ENCODE peak calls at places on chromosomes 2 and 18, in four cellular contexts. Z is MM.1S, E is bronchial epithelial cell, J is AG04450. U is an unnamed sample.

GRCh38 chr2:42840760-42841159 is 48.4 kb upstream of the HAAO start:
- DNase-seq in J (no peak), E (no peak), Z (no peak), U (no peak)

GRCh38 chr2:80363951-80364350 is 59.4 kb upstream of the LRRTM1 start:
- DNase-seq in Z (no peak), J (no peak), E (no peak), U (no peak)

GRCh38 chr2:127694986-127695385 is 6.3 kb upstream of the SFT2D3 start:
- DNase-seq in E (no peak), Z (no peak), J (no peak), U (no peak)

GRCh38 chr18:32714571-32715148 is 58.2 kb downstream of the KLHL14 start:
- DNase-seq in J (peak; percentile 23), E (peak; percentile 76), Z (peak; percentile 60), U (peak; percentile 92)

GRCh38 chr2:239819091-239819973 is 205.8 kb downstream of the NDUFA10 start:
- DNase-seq in J (no peak), E (no peak), Z (no peak), U (no peak)

GRCh38 chr18:59293317-59293716 is 20.1 kb upstream of the RAX start:
- DNase-seq in E (no peak), J (no peak), Z (no peak), U (no peak)

GRCh38 chr2:240278661-240279060 is 138.2 kb upstream of the OTOS start:
- DNase-seq in E (peak; percentile 54), J (peak; percentile 16), Z (no peak), U (no peak)

GRCh38 chr2:208648368-208648767 is 241.8 kb downstream of the PTH2R start:
- DNase-seq in E (no peak), J (no peak), Z (no peak), U (no peak)

GRCh38 chr2:197358927-197359326 is 48.3 kb upstream of the ANKRD44 start:
- DNase-seq in Z (no peak), E (peak; percentile 26), J (no peak), U (no peak)

GRCh38 chr2:210584834-210585233 is 28.4 kb downstream of the CPS1 start:
- DNase-seq in J (no peak), E (peak; percentile 67), Z (no peak), U (no peak)

GRCh38 chr18:54388203-54389142 is 30.8 kb downstream of the C18orf54 start:
- DNase-seq in E (peak; percentile 85), J (peak; percentile 61), Z (peak; percentile 78), U (peak; percentile 56)

GRCh38 chr2:197311521-197312033 is 997 bp upstream of the ANKRD44 start:
- DNase-seq in Z (no peak), J (no peak), E (peak; percentile 50), U (peak; percentile 61)

GRCh38 chr2:85584354-85584856 is at the start of gene VAMP5:
- DNase-seq in Z (no peak), J (no peak), E (no peak), U (no peak)

GRCh38 chr18:55783921-55784320 is 195.9 kb upstream of the TCF4 start:
- DNase-seq in Z (no peak), J (no peak), E (no peak), U (no peak)

GRCh38 chr2:218020281-218020680 is 17.5 kb upstream of the TNS1 start:
- DNase-seq in Z (no peak), J (no peak), E (no peak), U (no peak)

GRCh38 chr2:106020032-106020431 is 174.1 kb downstream of the UXS1 start:
- DNase-seq in Z (no peak), E (no peak), J (no peak), U (no peak)

GRCh38 chr2:214715025-214715424 is 94.5 kb downstream of the BARD1 start:
- DNase-seq in J (no peak), E (no peak), Z (no peak), U (no peak)

GRCh38 chr2:17355608-17356329 is 162.5 kb downstream of the RAD51AP2 start:
- DNase-seq in Z (peak; percentile 46), E (peak; percentile 37), J (no peak), U (no peak)

GRCh38 chr2:33477473-33478468 is 1.3 kb downstream of the RASGRP3 start:
- DNase-seq in J (no peak), Z (peak; percentile 81), E (no peak), U (peak; percentile 70)

GRCh38 chr2:119126650-119127049 is 31.9 kb downstream of the C1QL2 start:
- DNase-seq in J (no peak), Z (no peak), E (peak; percentile 10), U (peak; percentile 72)

GRCh38 chr2:20676353-20677215 is 9.6 kb downstream of the GDF7 start:
- DNase-seq in Z (peak; percentile 84), E (peak; percentile 16), J (no peak), U (peak; percentile 67)

GRCh38 chr18:23573948-23574431 is 12.3 kb downstream of the NPC1 start:
- DNase-seq in J (no peak), Z (peak; percentile 12), E (peak; percentile 80), U (no peak)

GRCh38 chr18:12307871-12308385 is at the start of gene TUBB6:
- DNase-seq in Z (no peak), E (peak; percentile 44), J (no peak), U (no peak)

GRCh38 chr2:28586864-28587263 is 91.0 kb downstream of the PLB1 start:
- DNase-seq in Z (peak; percentile 95), E (no peak), J (no peak), U (no peak)

GRCh38 chr18:65018184-65018583 is 732.6 kb upstream of the CDH7 start:
- DNase-seq in E (no peak), J (no peak), Z (no peak), U (no peak)

GRCh38 chr2:150063432-150063889 is 424.0 kb downstream of the RND3 start:
- DNase-seq in J (no peak), E (peak; percentile 95), Z (no peak), U (no peak)

GRCh38 chr2:126890136-126890961 is 8.3 kb upstream of the TEX51 start:
- DNase-seq in J (no peak), Z (no peak), E (no peak), U (no peak)

GRCh38 chr2:203909192-203909945 is 27.2 kb upstream of the ICOS start:
- DNase-seq in E (peak; percentile 41), J (peak; percentile 65), Z (peak; percentile 59), U (peak; percentile 49)

GRCh38 chr18:78410094-78410786 is 569.4 kb upstream of the SALL3 start:
- DNase-seq in E (no peak), Z (no peak), J (no peak), U (no peak)
- H3K4me3 ChIP-seq in E (no peak overlapping the region), Z (no peak overlapping the region), J (no peak overlapping the region), U (no peak overlapping the region)

GRCh38 chr18:48947583-48947982 is 3.2 kb downstream of the SMAD7 start:
- DNase-seq in E (no peak), Z (no peak), J (no peak), U (no peak)

GRCh38 chr18:48947102-48947501 is 3.7 kb downstream of the SMAD7 start:
- DNase-seq in E (no peak), Z (no peak), J (no peak), U (no peak)

GRCh38 chr18:48946329-48946835 is 4.4 kb downstream of the SMAD7 start:
- DNase-seq in E (peak; percentile 80), J (no peak), Z (peak; percentile 38), U (no peak)

GRCh38 chr18:48944634-48945033 is 6.1 kb downstream of the SMAD7 start:
- DNase-seq in E (peak; percentile 57), Z (peak; percentile 25), J (no peak), U (no peak)

GRCh38 chr18:48945953-48946217 is 4.9 kb downstream of the SMAD7 start:
- DNase-seq in Z (no peak), J (no peak), E (no peak), U (no peak)
- H3K4me3 ChIP-seq in Z (peak overlapping the region; percentile 97), J (no peak overlapping the region), E (no peak overlapping the region), U (no peak overlapping the region)

DNA sequence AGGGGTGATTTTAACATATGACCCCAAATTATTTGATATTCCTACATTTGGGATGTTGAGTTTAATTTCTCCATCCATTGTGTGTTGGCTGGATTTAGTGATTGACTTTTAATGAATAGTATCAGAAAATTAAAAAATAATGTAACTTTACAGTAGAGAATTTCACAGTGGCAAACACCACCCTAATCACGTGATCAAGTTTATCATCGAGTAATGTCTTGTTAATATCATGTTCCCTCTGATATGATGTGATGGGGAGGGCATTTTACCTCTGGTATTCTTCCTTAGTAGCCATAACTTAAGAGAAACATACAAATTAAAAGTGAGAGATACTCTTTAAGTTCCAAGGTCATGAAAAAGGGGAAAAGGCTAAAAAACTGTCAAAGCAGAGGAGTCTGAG is 602.0 kb upstream of the CELF4 start:
- DNase-seq in Z (no peak), E (no peak), J (no peak), U (no peak)
- H3K4me3 ChIP-seq in Z (no peak overlapping the region), E (no peak overlapping the region), J (no peak overlapping the region), U (no peak overlapping the region)

GRCh38 chr2:174235680-174236079 is 12.7 kb downstream of the OLA1 start:
- DNase-seq in Z (no peak), J (no peak), E (no peak), U (no peak)

GRCh38 chr2:174233771-174234275 is 14.5 kb downstream of the OLA1 start:
- DNase-seq in E (no peak), Z (no peak), J (no peak), U (no peak)

GRCh38 chr2:174240097-174240496 is 8.2 kb downstream of the OLA1 start:
- DNase-seq in Z (no peak), J (no peak), E (no peak), U (no peak)

GRCh38 chr2:174236429-174236828 is 11.9 kb downstream of the OLA1 start:
- DNase-seq in J (no peak), Z (no peak), E (no peak), U (no peak)
- H3K4me3 ChIP-seq in J (no peak overlapping the region), Z (no peak overlapping the region), E (no peak overlapping the region), U (no peak overlapping the region)

U was measured in Karpas-422.